ENCODE peak calls at places on chromosomes 13 and 19, in seven cellular contexts. L is effector memory CD4-positive, alpha-beta T cell; Q is activated CD4-positive, alpha-beta T cell treated with anti-CD3 and anti-CD28 coated beads, Interleukin-2, amount 50 U/mL, for 24 hours; M is anterior cingulate cortex; I is heart right ventricle; P is Daoy; D is left cardiac atrium. C is an unnamed sample.

GRCh38 chr13:24068472-24068871 is 92.0 kb upstream of the SPATA13 start:
- DNase-seq in L (no peak), D (no peak), Q (no peak), P (no peak), I (no peak), M (no peak), C (no peak)

GRCh38 chr13:73000027-73000674 is 58.7 kb upstream of the KLF5 start:
- DNase-seq in Q (no peak), D (no peak), L (no peak), I (no peak), P (no peak), M (no peak), C (peak)

GRCh38 chr13:51643114-51643881 is 59.0 kb downstream of the WDFY2 start:
- DNase-seq in P (peak), L (no peak), D (no peak), M (no peak), I (no peak), Q (no peak), C (peak)

GRCh38 chr19:11697284-11697855 is 41.4 kb downstream of the ZNF823 start:
- DNase-seq in Q (no peak), M (no peak), D (no peak), I (no peak), P (no peak), L (no peak), C (no peak)

GRCh38 chr13:113903361-113903760 is 39.5 kb upstream of the GAS6 start:
- DNase-seq in D (no peak), P (no peak), Q (no peak), I (no peak), L (no peak), M (no peak), C (no peak)

GRCh38 chr19:30073152-30074000 is 131.3 kb downstream of the URI1 start:
- DNase-seq in L (no peak), M (no peak), Q (no peak), P (no peak), I (no peak), D (no peak), C (no peak)

GRCh38 chr13:113491418-113491883 is 940 bp upstream of the DCUN1D2 start:
- DNase-seq in L (no peak), M (no peak), D (peak), Q (no peak), P (peak), I (peak), C (peak)

GRCh38 chr13:97257800-97258799 is 36.0 kb downstream of the MBNL2 start:
- DNase-seq in I (peak), P (peak), L (peak), Q (no peak), M (peak), D (peak), C (peak)

GRCh38 chr13:66617786-66618185 is 612.4 kb downstream of the PCDH9 start:
- DNase-seq in M (no peak), Q (no peak), I (no peak), D (no peak), L (no peak), P (no peak), C (no peak)

GRCh38 chr13:106036870-106037269 is 498.6 kb downstream of the EFNB2 start:
- DNase-seq in Q (no peak), P (peak), I (no peak), L (no peak), D (no peak), M (no peak), C (no peak)

GRCh38 chr19:43524922-43525835 is 1.8 kb downstream of the ETHE1 start:
- DNase-seq in L (no peak), M (no peak), D (peak), I (peak), Q (no peak), P (peak), C (peak)

GRCh38 chr19:34975056-34975455 is 11.0 kb upstream of the ZNF792 start:
- DNase-seq in M (no peak), D (no peak), P (no peak), I (no peak), Q (no peak), L (no peak), C (no peak)

GRCh38 chr19:18000480-18000980 is 7.4 kb upstream of the ARRDC2 start:
- DNase-seq in L (no peak), M (no peak), P (no peak), Q (no peak), I (no peak), D (no peak), C (no peak)

GRCh38 chr13:50376895-50377575 is 361.8 kb downstream of the KCNRG start:
- DNase-seq in I (no peak), P (no peak), Q (no peak), M (no peak), D (no peak), L (no peak), C (no peak)

GRCh38 chr13:77374786-77375185 is 47.9 kb upstream of the MYCBP2 start:
- DNase-seq in P (no peak), Q (no peak), D (no peak), I (no peak), M (no peak), L (no peak), C (no peak)

GRCh38 chr19:11324079-11324661 is 15.3 kb downstream of the RAB3D start:
- DNase-seq in M (peak), Q (no peak), I (peak), L (no peak), P (peak), D (peak), C (peak)

GRCh38 chr13:46728777-46729176 is 68.2 kb downstream of the ESD start:
- DNase-seq in D (no peak), P (peak), M (no peak), L (no peak), Q (no peak), I (no peak), C (peak)

GRCh38 chr19:23365222-23365621 is 30.0 kb downstream of the ZNF91 start:
- DNase-seq in Q (no peak), I (no peak), M (no peak), L (no peak), P (no peak), D (no peak), C (no peak)

GRCh38 chr19:41548954-41549688 is 26.8 kb upstream of the CEACAM21 start:
- DNase-seq in L (peak), D (peak), M (no peak), Q (peak), I (no peak), P (no peak), C (peak)

GRCh38 chr13:33662392-33662791 is 155.6 kb upstream of the RFC3 start:
- DNase-seq in L (no peak), M (no peak), P (no peak), Q (no peak), D (no peak), I (no peak), C (no peak)

GRCh38 chr19:5288347-5288739 is 52.3 kb downstream of the PTPRS start:
- DNase-seq in D (no peak), L (no peak), M (no peak), P (no peak), Q (no peak), I (peak), C (no peak)

GRCh38 chr13:40271931-40272775 is 394.3 kb downstream of the FOXO1 start:
- DNase-seq in D (peak), I (peak), L (no peak), P (peak), Q (peak), M (peak), C (peak)

GRCh38 chr13:76976488-76976887 is 15.4 kb upstream of the CLN5 start:
- DNase-seq in Q (no peak), L (no peak), D (no peak), I (no peak), M (no peak), P (peak), C (no peak)

GRCh38 chr13:61778531-61778930 is 362.9 kb upstream of the PCDH20 start:
- DNase-seq in M (no peak), L (no peak), P (no peak), I (no peak), Q (no peak), D (no peak), C (peak)

GRCh38 chr13:101416181-101417042 is at the start of gene NALCN:
- DNase-seq in D (peak), Q (no peak), I (peak), L (no peak), P (peak), M (peak), C (peak)

GRCh38 chr19:1183543-1184172 is 9.6 kb upstream of the SBNO2 start:
- DNase-seq in I (no peak), M (no peak), Q (no peak), L (no peak), D (no peak), P (peak), C (no peak)

GRCh38 chr19:18999896-19000620 is 33.3 kb downstream of the SUGP2 start:
- DNase-seq in D (no peak), M (no peak), Q (no peak), P (no peak), L (no peak), I (no peak), C (no peak)

GRCh38 chr13:65789815-65790214 is 1440.3 kb downstream of the PCDH9 start:
- DNase-seq in L (no peak), P (no peak), M (no peak), Q (no peak), I (no peak), D (no peak), C (no peak)

GRCh38 chr19:13159713-13160112 is 9.5 kb downstream of the IER2 start:
- DNase-seq in I (no peak), P (no peak), Q (no peak), L (no peak), D (no peak), M (no peak), C (no peak)

GRCh38 chr19:12092065-12092867 is 27.7 kb downstream of the ZNF844 start:
- DNase-seq in I (peak), D (peak), P (peak), L (peak), M (peak), Q (peak), C (peak)

GRCh38 chr13:39273953-39274352 is 235.7 kb downstream of the NHLRC3 start:
- DNase-seq in Q (no peak), P (no peak), I (no peak), M (no peak), L (no peak), D (no peak), C (no peak)

GRCh38 chr13:70203661-70204229 is 95.5 kb upstream of the KLHL1 start:
- DNase-seq in D (no peak), Q (no peak), I (no peak), P (peak), M (no peak), L (no peak), C (no peak)

GRCh38 chr13:75016225-75016624 is 465.7 kb downstream of the TBC1D4 start:
- DNase-seq in D (no peak), I (no peak), Q (no peak), M (no peak), P (no peak), L (no peak), C (no peak)

GRCh38 chr19:39160889-39161672 is 35.5 kb downstream of the PAK4 start:
- DNase-seq in M (no peak), P (no peak), D (no peak), I (no peak), Q (no peak), L (no peak), C (no peak)